ENCODE peak calls at places on chromosomes 1 and 21, in four cellular contexts. P is HepG2, G is A549, M is H1. E is an unnamed sample.

GRCh38 chr1:63119575-63120155 is 202.7 kb upstream of the FOXD3 start:
- DNase-seq in P (no peak), G (no peak), M (no peak), E (no peak)

GRCh38 chr1:222048030-222048632 is 306.2 kb upstream of the DUSP10 start:
- DNase-seq in P (no peak), G (no peak), M (no peak), E (no peak)

GRCh38 chr1:50667272-50667671 is 244.0 kb upstream of the DMRTA2 start:
- DNase-seq in P (no peak), G (no peak), M (no peak), E (no peak)

GRCh38 chr1:8026976-8027747 is 1.1 kb upstream of the ERRFI1 start:
- DNase-seq in P (peak), G (no peak), M (no peak), E (no peak)

GRCh38 chr1:203555046-203555445 is 61.1 kb downstream of the OPTC start:
- DNase-seq in P (no peak), G (no peak), M (no peak), E (no peak)

GRCh38 chr21:35697321-35697808 is 363.0 kb downstream of the SETD4 start:
- DNase-seq in P (no peak), G (no peak), M (no peak), E (peak)

GRCh38 chr1:28796321-28797213 is 15.4 kb upstream of the OPRD1 start:
- DNase-seq in P (no peak), G (no peak), M (no peak), E (no peak)

GRCh38 chr1:226541631-226542622 is 6.6 kb upstream of the STUM start:
- DNase-seq in P (no peak), G (no peak), M (no peak), E (no peak)

GRCh38 chr1:62295921-62296451 is 23.2 kb downstream of the KANK4 start:
- DNase-seq in P (no peak), G (no peak), M (no peak), E (no peak)

GRCh38 chr1:61391730-61392129 is 309.4 kb downstream of the NFIA start:
- DNase-seq in P (no peak), G (no peak), M (no peak), E (no peak)

GRCh38 chr1:155261401-155261887 is 716 bp downstream of the SCAMP3 start:
- DNase-seq in P (no peak), G (peak), M (no peak), E (peak)

GRCh38 chr1:109467301-109467777 is 993 bp downstream of the SYPL2 start:
- DNase-seq in P (no peak), G (no peak), M (peak), E (no peak)

GRCh38 chr1:225480825-225481434 is 53.1 kb upstream of the LBR start:
- DNase-seq in P (peak), G (peak), M (peak), E (peak)

GRCh38 chr1:58848818-58849411 is 65.1 kb upstream of the JUN start:
- DNase-seq in P (peak), G (peak), M (no peak), E (peak)

GRCh38 chr1:6035719-6036118 is 10.0 kb upstream of the KCNAB2 start:
- DNase-seq in P (no peak), G (no peak), M (no peak), E (no peak)

GRCh38 chr1:89863165-89863835 is 42.5 kb downstream of the LRRC8D start:
- DNase-seq in P (no peak), G (no peak), M (no peak), E (no peak)

GRCh38 chr1:235513495-235514366 is 9.5 kb upstream of the B3GALNT2 start:
- DNase-seq in P (peak), G (peak), M (no peak), E (peak)

GRCh38 chr1:14815175-14815882 is 216.8 kb downstream of the KAZN start:
- DNase-seq in P (no peak), G (no peak), M (no peak), E (no peak)

GRCh38 chr21:42514883-42515228 is 1.2 kb downstream of the SLC37A1 start:
- DNase-seq in P (no peak), G (no peak), M (no peak), E (no peak)

GRCh38 chr1:27109103-27109822 is 45.7 kb downstream of the SLC9A1 start:
- DNase-seq in P (peak), G (peak), M (peak), E (peak)

GRCh38 chr1:207455183-207455754 is 1.1 kb downstream of the CR2 start:
- DNase-seq in P (no peak), G (no peak), M (no peak), E (no peak)

GRCh38 chr1:119966681-119967080 is 70.4 kb upstream of the ADAM30 start:
- DNase-seq in P (no peak), G (no peak), M (no peak), E (no peak)

GRCh38 chr1:18814340-18815202 is 44.9 kb downstream of the TAS1R2 start:
- DNase-seq in P (no peak), G (no peak), M (no peak), E (no peak)

GRCh38 chr1:61641578-61642336 is 83.2 kb downstream of the TM2D1 start:
- DNase-seq in P (peak), G (peak), M (peak), E (peak)

GRCh38 chr21:27572681-27573080 is 605.8 kb upstream of the ADAMTS5 start:
- DNase-seq in P (no peak), G (no peak), M (no peak), E (no peak)

GRCh38 chr1:30373471-30374399 is 349.6 kb downstream of the MATN1 start:
- DNase-seq in P (no peak), G (no peak), M (peak), E (no peak)

GRCh38 chr1:47935856-47936255 is 61.3 kb downstream of the TRABD2B start:
- DNase-seq in P (no peak), G (no peak), M (no peak), E (no peak)

GRCh38 chr1:218447010-218447689 is 102.0 kb downstream of the TGFB2 start:
- DNase-seq in P (no peak), G (no peak), M (no peak), E (no peak)

GRCh38 chr1:198494139-198494538 is 46.3 kb downstream of the ATP6V1G3 start:
- DNase-seq in P (no peak), G (no peak), M (no peak), E (no peak)

GRCh38 chr21:26835027-26835713 is 10.0 kb downstream of the ADAMTS1 start:
- DNase-seq in P (no peak), G (no peak), M (no peak), E (no peak)

GRCh38 chr1:234725177-234726132 is 115.5 kb upstream of the IRF2BP2 start:
- DNase-seq in P (no peak), G (no peak), M (no peak), E (peak)

GRCh38 chr21:18334066-18334465 is 69.5 kb downstream of the TMPRSS15 start:
- DNase-seq in P (no peak), G (no peak), M (no peak), E (no peak)

GRCh38 chr1:184686540-184686939 is 68.1 kb downstream of the EDEM3 start:
- DNase-seq in P (peak), G (no peak), M (no peak), E (no peak)

DNA sequence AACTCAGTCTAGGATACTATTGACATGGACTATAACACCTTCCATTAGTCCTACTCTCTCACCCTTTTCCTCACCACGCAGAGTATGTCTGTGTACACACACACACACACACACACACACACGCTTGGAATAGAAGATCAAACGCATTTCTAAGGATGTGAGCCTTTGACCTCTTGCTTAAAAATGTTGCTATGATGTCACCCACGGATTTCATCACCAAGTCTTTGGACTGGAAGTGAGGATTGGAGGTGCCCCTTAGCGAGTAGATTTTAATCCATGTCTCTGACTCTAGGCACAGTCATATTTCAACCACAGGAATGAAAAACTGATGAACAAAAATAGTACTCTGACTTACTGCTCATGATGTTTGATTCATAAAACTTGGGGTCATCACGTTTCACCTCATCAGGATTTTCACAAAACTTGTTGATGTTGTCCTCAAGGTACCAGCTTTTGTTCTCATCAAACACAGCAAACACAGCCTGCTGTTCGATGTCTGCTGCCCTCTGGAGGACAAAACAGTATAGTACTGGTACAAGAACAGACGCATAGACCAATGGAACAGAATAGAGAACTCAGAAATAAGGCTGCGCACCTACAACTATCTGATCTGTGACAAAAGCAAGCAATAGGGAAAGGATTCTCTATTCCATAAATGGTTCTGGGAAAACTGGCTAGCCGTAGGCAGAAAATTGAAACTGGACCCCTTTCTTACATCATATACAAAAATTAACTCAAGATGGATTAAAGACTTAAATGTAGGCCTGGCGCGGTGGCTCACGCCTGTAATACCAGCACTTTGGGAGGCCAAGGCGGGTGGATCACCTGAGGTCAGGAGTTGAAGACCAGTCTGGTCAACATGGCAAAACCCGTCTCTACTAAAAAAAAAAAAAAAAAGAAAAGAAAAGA is 39.9 kb downstream of the F5 start:
- DNase-seq in P (peak), G (no peak), M (no peak), E (peak)
- TF ChIP-seq RNF2 in P (no peak), G (no peak), M (no peak), E (no peak)

GRCh38 chr1:202233824-202234223 is 40.2 kb downstream of the LGR6 start:
- DNase-seq in P (no peak), G (no peak), M (no peak), E (no peak)

GRCh38 chr1:202233171-202233570 is 39.6 kb downstream of the LGR6 start:
- DNase-seq in P (no peak), G (no peak), M (no peak), E (no peak)

GRCh38 chr1:202235856-202236837 is 42.5 kb downstream of the LGR6 start:
- DNase-seq in P (peak), G (peak), M (peak), E (peak)

GRCh38 chr1:202235003-202235660 is 41.5 kb downstream of the LGR6 start:
- DNase-seq in P (no peak), G (no peak), M (no peak), E (no peak)

DNA sequence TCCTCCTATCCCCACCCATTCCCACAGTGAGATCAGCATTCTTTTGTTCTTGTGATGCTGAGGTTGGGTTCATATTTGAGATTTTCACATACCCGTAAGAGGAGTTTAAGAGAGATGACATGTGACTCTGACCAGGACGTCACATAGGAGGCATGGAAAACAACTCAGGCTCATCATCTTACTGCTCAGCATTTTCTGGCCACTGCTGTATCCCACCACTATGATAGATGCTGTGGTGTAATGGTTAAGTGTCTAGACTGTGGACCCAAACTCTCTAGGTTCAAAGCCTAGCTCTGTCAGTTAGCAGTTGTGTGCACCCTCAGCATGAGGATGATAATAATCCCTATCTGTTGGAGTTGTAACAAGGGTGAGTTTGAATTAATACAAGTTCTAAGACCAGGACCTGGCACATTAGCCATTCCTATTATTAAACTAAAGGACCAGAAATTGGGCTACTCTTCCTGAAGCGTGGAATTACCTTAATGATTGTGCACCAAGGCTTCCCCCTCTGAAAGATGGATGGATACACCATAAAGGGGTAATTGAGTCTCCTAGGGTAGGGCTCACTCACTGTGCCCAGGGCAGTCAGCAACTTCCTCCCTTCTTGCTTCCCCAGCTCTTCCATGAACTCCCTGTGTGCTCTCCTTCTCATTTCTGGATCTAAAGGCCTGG is 40.9 kb downstream of the LGR6 start:
- DNase-seq in P (peak), G (no peak), M (no peak), E (no peak)
- TF ChIP-seq RNF2 in P (no peak), G (no peak), M (no peak), E (no peak)

GRCh38 chr1:64542118-64542517 is 72.2 kb downstream of the CACHD1 start:
- DNase-seq in P (no peak), G (no peak), M (no peak), E (no peak)

GRCh38 chr1:64539808-64540207 is 69.9 kb downstream of the CACHD1 start:
- DNase-seq in P (no peak), G (no peak), M (no peak), E (no peak)

GRCh38 chr1:64538389-64538788 is 68.5 kb downstream of the CACHD1 start:
- DNase-seq in P (no peak), G (no peak), M (no peak), E (no peak)

GRCh38 chr1:64539279-64539678 is 69.3 kb downstream of the CACHD1 start:
- DNase-seq in P (no peak), G (no peak), M (no peak), E (no peak)

GRCh38 chr1:64540265-64540791 is 70.4 kb downstream of the CACHD1 start:
- DNase-seq in P (no peak), G (no peak), M (no peak), E (no peak)
- TF ChIP-seq RNF2 in P (no peak), G (no peak), M (no peak), E (no peak)

GRCh38 chr1:98651116-98651625 is 10.3 kb upstream of the SNX7 start:
- DNase-seq in P (no peak), G (no peak), M (no peak), E (no peak)
- TF ChIP-seq RNF2 in P (no peak), G (no peak), M (no peak), E (no peak)

GRCh38 chr1:114130846-114131525 is 22.7 kb downstream of the SYT6 start:
- DNase-seq in P (no peak), G (no peak), M (no peak), E (no peak)
- TF ChIP-seq RNF2 in P (no peak), G (no peak), M (no peak), E (no peak)